ENCODE peak calls at places on chromosome 21, in eight cellular contexts. One of them, this sample, is unnamed. For H3K4me1, the result is how much of the 10 kb centered on the place peaks cover.

GRCh38 chr21:41598561-41599511 is 90.9 kb upstream of the TMPRSS2 start:
- ATAC-seq in K562: no peak
- ATAC-seq in Panc1: no peak
- ATAC-seq in GM23338: no peak
- ATAC-seq in HCT116: no peak
- ATAC-seq in upper lobe of left lung: peak
- ATAC-seq in GM12878: no peak
- ATAC-seq in HepG2: no peak
- ATAC-seq in this sample: no peak

GRCh38 chr21:29095203-29095602 is 21.8 kb upstream of the CCT8 start:
- ATAC-seq in K562: no peak
- ATAC-seq in Panc1: no peak
- ATAC-seq in GM23338: peak
- ATAC-seq in HCT116: no peak
- ATAC-seq in upper lobe of left lung: no peak
- ATAC-seq in GM12878: no peak
- ATAC-seq in HepG2: no peak
- ATAC-seq in this sample: no peak

GRCh38 chr21:25931791-25932190 is 197.0 kb downstream of the GABPA start:
- ATAC-seq in K562: no peak
- ATAC-seq in Panc1: no peak
- ATAC-seq in GM23338: peak
- ATAC-seq in HCT116: no peak
- ATAC-seq in upper lobe of left lung: peak
- ATAC-seq in GM12878: no peak
- ATAC-seq in HepG2: no peak
- ATAC-seq in this sample: no peak

GRCh38 chr21:40165671-40166070 is 298.4 kb downstream of the PCP4 start:
- ATAC-seq in K562: no peak
- ATAC-seq in Panc1: no peak
- ATAC-seq in GM23338: peak
- ATAC-seq in HCT116: no peak
- ATAC-seq in upper lobe of left lung: no peak
- ATAC-seq in GM12878: no peak
- ATAC-seq in HepG2: no peak
- ATAC-seq in this sample: no peak

GRCh38 chr21:33286600-33287456 is 20.7 kb downstream of the IL10RB start:
- ATAC-seq in K562: peak
- ATAC-seq in Panc1: no peak
- ATAC-seq in GM23338: no peak
- ATAC-seq in HCT116: peak
- ATAC-seq in upper lobe of left lung: peak
- ATAC-seq in GM12878: no peak
- ATAC-seq in HepG2: peak
- ATAC-seq in this sample: peak

GRCh38 chr21:45110873-45111624 is 36.7 kb downstream of the ADARB1 start:
- ATAC-seq in K562: peak
- ATAC-seq in Panc1: no peak
- ATAC-seq in GM23338: peak
- ATAC-seq in HCT116: no peak
- ATAC-seq in upper lobe of left lung: no peak
- ATAC-seq in GM12878: peak
- ATAC-seq in HepG2: no peak
- ATAC-seq in this sample: no peak

GRCh38 chr21:34669149-34669879 is 520 bp downstream of the CLIC6 start:
- ATAC-seq in K562: no peak
- ATAC-seq in Panc1: peak
- ATAC-seq in GM23338: peak
- ATAC-seq in HCT116: no peak
- ATAC-seq in upper lobe of left lung: peak
- ATAC-seq in GM12878: peak
- ATAC-seq in HepG2: peak
- ATAC-seq in this sample: peak

GRCh38 chr21:41045534-41046268 is 122.3 kb upstream of the BACE2 start:
- ATAC-seq in K562: peak
- ATAC-seq in Panc1: peak
- ATAC-seq in GM23338: peak
- ATAC-seq in HCT116: peak
- ATAC-seq in upper lobe of left lung: no peak
- ATAC-seq in GM12878: no peak
- ATAC-seq in HepG2: peak
- ATAC-seq in this sample: no peak

GRCh38 chr21:43332872-43333300 is 94.0 kb downstream of the SIK1 start:
- ATAC-seq in K562: no peak
- ATAC-seq in Panc1: peak
- ATAC-seq in GM23338: peak
- ATAC-seq in HCT116: no peak
- ATAC-seq in upper lobe of left lung: no peak
- ATAC-seq in GM12878: no peak
- ATAC-seq in HepG2: peak
- ATAC-seq in this sample: no peak

GRCh38 chr21:43286196-43286595 is 117.4 kb downstream of the CRYAA start:
- ATAC-seq in K562: no peak
- ATAC-seq in Panc1: no peak
- ATAC-seq in GM23338: no peak
- ATAC-seq in HCT116: no peak
- ATAC-seq in upper lobe of left lung: no peak
- ATAC-seq in GM12878: no peak
- ATAC-seq in HepG2: no peak
- ATAC-seq in this sample: no peak

GRCh38 chr21:14120091-14120734 is 90.5 kb downstream of the LIPI start:
- ATAC-seq in K562: peak
- ATAC-seq in Panc1: peak
- ATAC-seq in GM23338: peak
- ATAC-seq in HCT116: no peak
- ATAC-seq in upper lobe of left lung: no peak
- ATAC-seq in GM12878: peak
- ATAC-seq in HepG2: peak
- ATAC-seq in this sample: no peak

GRCh38 chr21:25421327-25422028 is 185.8 kb downstream of the MRPL39 start:
- ATAC-seq in K562: no peak
- ATAC-seq in Panc1: peak
- ATAC-seq in GM23338: peak
- ATAC-seq in HCT116: no peak
- ATAC-seq in upper lobe of left lung: peak
- ATAC-seq in GM12878: peak
- ATAC-seq in HepG2: no peak
- ATAC-seq in this sample: no peak

GRCh38 chr21:39666681-39667315 is 54.1 kb downstream of the B3GALT5 start:
- ATAC-seq in K562: no peak
- ATAC-seq in Panc1: no peak
- ATAC-seq in GM23338: no peak
- ATAC-seq in HCT116: no peak
- ATAC-seq in upper lobe of left lung: no peak
- ATAC-seq in GM12878: no peak
- ATAC-seq in HepG2: no peak
- ATAC-seq in this sample: no peak

GRCh38 chr21:15433091-15433490 is 296.7 kb upstream of the USP25 start:
- ATAC-seq in K562: no peak
- ATAC-seq in Panc1: no peak
- ATAC-seq in GM23338: no peak
- ATAC-seq in HCT116: no peak
- ATAC-seq in upper lobe of left lung: no peak
- ATAC-seq in GM12878: no peak
- ATAC-seq in HepG2: no peak
- ATAC-seq in this sample: no peak

GRCh38 chr21:43892984-43893535 is 28.0 kb downstream of the AGPAT3 start:
- ATAC-seq in K562: peak
- ATAC-seq in Panc1: no peak
- ATAC-seq in GM23338: no peak
- ATAC-seq in HCT116: no peak
- ATAC-seq in upper lobe of left lung: no peak
- ATAC-seq in GM12878: no peak
- ATAC-seq in HepG2: no peak
- ATAC-seq in this sample: no peak

GRCh38 chr21:35319684-35320083 is 270.6 kb upstream of the RUNX1 start:
- ATAC-seq in K562: no peak
- ATAC-seq in Panc1: no peak
- ATAC-seq in GM23338: no peak
- ATAC-seq in HCT116: no peak
- ATAC-seq in upper lobe of left lung: no peak
- ATAC-seq in GM12878: no peak
- ATAC-seq in HepG2: no peak
- ATAC-seq in this sample: no peak

GRCh38 chr21:45971487-45972352 is 9.8 kb upstream of the COL6A1 start:
- ATAC-seq in K562: no peak
- ATAC-seq in Panc1: no peak
- ATAC-seq in GM23338: no peak
- ATAC-seq in HCT116: no peak
- ATAC-seq in upper lobe of left lung: peak
- ATAC-seq in GM12878: no peak
- ATAC-seq in HepG2: no peak
- ATAC-seq in this sample: peak

GRCh38 chr21:31710586-31710985 is 21.3 kb downstream of the SCAF4 start:
- ATAC-seq in K562: no peak
- ATAC-seq in Panc1: no peak
- ATAC-seq in GM23338: no peak
- ATAC-seq in HCT116: no peak
- ATAC-seq in upper lobe of left lung: no peak
- ATAC-seq in GM12878: no peak
- ATAC-seq in HepG2: no peak
- ATAC-seq in this sample: no peak

GRCh38 chr21:31713973-31714740 is 17.8 kb downstream of the SCAF4 start:
- ATAC-seq in K562: peak
- ATAC-seq in Panc1: peak
- ATAC-seq in GM23338: no peak
- ATAC-seq in HCT116: no peak
- ATAC-seq in upper lobe of left lung: no peak
- ATAC-seq in GM12878: peak
- ATAC-seq in HepG2: no peak
- ATAC-seq in this sample: no peak

GRCh38 chr21:31713115-31713514 is 18.8 kb downstream of the SCAF4 start:
- ATAC-seq in K562: no peak
- ATAC-seq in Panc1: no peak
- ATAC-seq in GM23338: no peak
- ATAC-seq in HCT116: no peak
- ATAC-seq in upper lobe of left lung: no peak
- ATAC-seq in GM12878: no peak
- ATAC-seq in HepG2: no peak
- ATAC-seq in this sample: no peak

GRCh38 chr21:31711326-31711725 is 20.6 kb downstream of the SCAF4 start:
- ATAC-seq in K562: no peak
- ATAC-seq in Panc1: no peak
- ATAC-seq in GM23338: no peak
- ATAC-seq in HCT116: no peak
- ATAC-seq in upper lobe of left lung: no peak
- ATAC-seq in GM12878: no peak
- ATAC-seq in HepG2: no peak
- ATAC-seq in this sample: no peak

GRCh38 chr21:31711745-31712144 is 20.2 kb downstream of the SCAF4 start:
- ATAC-seq in K562: no peak
- ATAC-seq in Panc1: no peak
- ATAC-seq in GM23338: no peak
- ATAC-seq in HCT116: no peak
- ATAC-seq in upper lobe of left lung: no peak
- ATAC-seq in GM12878: no peak
- ATAC-seq in HepG2: no peak
- ATAC-seq in this sample: no peak
- H3K4me1 ChIP-seq in K562: under half
- H3K4me1 ChIP-seq in Panc1: under half
- H3K4me1 ChIP-seq in GM23338: under half
- H3K4me1 ChIP-seq in HCT116: under half
- H3K4me1 ChIP-seq in upper lobe of left lung: half or more
- H3K4me1 ChIP-seq in GM12878: under half
- H3K4me1 ChIP-seq in HepG2: under half
- H3K4me1 ChIP-seq in this sample: half or more

GRCh38 chr21:36692844-36693143 is 6.1 kb upstream of the SIM2 start:
- ATAC-seq in K562: no peak
- ATAC-seq in Panc1: no peak
- ATAC-seq in GM23338: no peak
- ATAC-seq in HCT116: no peak
- ATAC-seq in upper lobe of left lung: no peak
- ATAC-seq in GM12878: no peak
- ATAC-seq in HepG2: no peak
- ATAC-seq in this sample: no peak
- H3K4me3 ChIP-seq in K562: no peak
- H3K4me3 ChIP-seq in Panc1: no peak
- H3K4me3 ChIP-seq in GM23338: peak
- H3K4me3 ChIP-seq in HCT116: no peak
- H3K4me3 ChIP-seq in upper lobe of left lung: no peak
- H3K4me3 ChIP-seq in GM12878: no peak
- H3K4me3 ChIP-seq in HepG2: no peak
- H3K4me3 ChIP-seq in this sample: no peak

DNA sequence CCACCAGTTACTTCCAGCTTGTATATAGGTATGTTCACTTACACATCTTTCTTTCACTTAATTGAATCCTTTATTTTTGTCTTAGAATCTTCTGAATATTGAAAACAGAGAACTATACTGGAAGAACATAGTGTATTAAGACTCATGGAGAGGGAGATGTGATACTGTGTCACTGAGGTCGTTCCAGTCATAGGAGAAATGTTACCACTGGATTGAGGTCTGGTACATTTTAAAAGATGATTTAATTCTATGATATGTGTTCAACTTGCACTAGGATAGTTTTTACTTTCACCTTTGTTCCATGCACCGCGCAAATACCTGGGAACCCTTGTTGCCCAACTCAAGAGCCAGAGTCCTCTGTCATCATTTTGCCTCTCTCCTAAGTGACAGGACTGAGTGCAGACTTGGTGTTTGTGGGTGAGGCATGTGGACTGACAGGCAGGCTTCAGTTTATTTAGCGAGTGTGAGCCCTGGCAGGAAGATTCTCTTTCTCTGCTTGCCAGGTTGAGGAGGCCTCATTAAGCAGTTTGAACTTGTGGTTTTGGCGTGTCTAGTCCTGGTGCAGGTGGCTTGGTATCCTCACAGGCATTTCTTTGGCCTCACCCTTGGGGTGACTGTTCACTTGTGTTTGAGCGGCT is 63.7 kb downstream of the DYRK1A start:
- ATAC-seq in K562: no peak
- ATAC-seq in Panc1: no peak
- ATAC-seq in GM23338: no peak
- ATAC-seq in HCT116: no peak
- ATAC-seq in upper lobe of left lung: no peak
- ATAC-seq in GM12878: no peak
- ATAC-seq in HepG2: peak
- ATAC-seq in this sample: no peak
- TF ChIP-seq POLR2AphosphoS5 in K562: no peak
- TF ChIP-seq POLR2AphosphoS5 in Panc1: no peak
- TF ChIP-seq POLR2AphosphoS5 in GM23338: no peak
- TF ChIP-seq POLR2AphosphoS5 in HCT116: no peak
- TF ChIP-seq POLR2AphosphoS5 in upper lobe of left lung: no peak
- TF ChIP-seq POLR2AphosphoS5 in GM12878: no peak
- TF ChIP-seq POLR2AphosphoS5 in HepG2: no peak
- TF ChIP-seq POLR2AphosphoS5 in this sample: no peak

GRCh38 chr21:9837946-9838801 is 683.2 kb upstream of the TPTE start:
- ATAC-seq in K562: peak
- ATAC-seq in Panc1: no peak
- ATAC-seq in GM23338: no peak
- ATAC-seq in HCT116: no peak
- ATAC-seq in upper lobe of left lung: no peak
- ATAC-seq in GM12878: no peak
- ATAC-seq in HepG2: no peak
- ATAC-seq in this sample: no peak
- H3K4me1 ChIP-seq in K562: under half
- H3K4me1 ChIP-seq in Panc1: under half
- H3K4me1 ChIP-seq in GM23338: under half
- H3K4me1 ChIP-seq in HCT116: under half
- H3K4me1 ChIP-seq in upper lobe of left lung: under half
- H3K4me1 ChIP-seq in GM12878: under half
- H3K4me1 ChIP-seq in HepG2: under half
- H3K4me1 ChIP-seq in this sample: under half

GRCh38 chr21:16578912-16579311 is 849.1 kb downstream of the USP25 start:
- ATAC-seq in K562: no peak
- ATAC-seq in Panc1: no peak
- ATAC-seq in GM23338: no peak
- ATAC-seq in HCT116: no peak
- ATAC-seq in upper lobe of left lung: no peak
- ATAC-seq in GM12878: no peak
- ATAC-seq in HepG2: no peak
- ATAC-seq in this sample: no peak
- H3K4me3 ChIP-seq in K562: no peak
- H3K4me3 ChIP-seq in Panc1: no peak
- H3K4me3 ChIP-seq in GM23338: no peak
- H3K4me3 ChIP-seq in HCT116: no peak
- H3K4me3 ChIP-seq in upper lobe of left lung: no peak
- H3K4me3 ChIP-seq in GM12878: no peak
- H3K4me3 ChIP-seq in HepG2: no peak
- H3K4me3 ChIP-seq in this sample: no peak

This sample was measured in gastroesophageal sphincter.